ENCODE peak calls at places on chromosomes 12 and 14, in eight cellular contexts. C, O, Q, M, W, L, J and V are unnamed samples.

GRCh38 chr12:104411826-104412626 is 44.7 kb upstream of the CHST11 start:
- DNase-seq in Q (no peak), L (no peak), W (no peak), O (no peak), C (peak), J (no peak), M (peak), V (peak)

GRCh38 chr12:52081263-52081733 is 1.8 kb downstream of the SMIM41 start:
- DNase-seq in C (no peak), Q (no peak), W (peak), O (no peak), L (no peak), J (no peak), M (no peak), V (no peak)

GRCh38 chr12:121048442-121048841 is 9.4 kb upstream of the OASL start:
- DNase-seq in J (no peak), Q (no peak), M (no peak), C (no peak), O (no peak), W (no peak), L (no peak), V (no peak)

GRCh38 chr12:80293347-80293746 is 150.7 kb upstream of the PTPRQ start:
- DNase-seq in M (no peak), L (no peak), Q (no peak), O (no peak), J (no peak), W (no peak), C (no peak), V (no peak)

GRCh38 chr12:26273811-26274210 is 78.4 kb downstream of the SSPN start:
- DNase-seq in J (no peak), M (no peak), W (no peak), Q (no peak), C (no peak), O (peak), L (no peak), V (no peak)

GRCh38 chr12:46153267-46153872 is 115.5 kb downstream of the SLC38A1 start:
- DNase-seq in W (no peak), Q (no peak), O (no peak), J (no peak), C (no peak), M (peak), L (no peak), V (peak)

GRCh38 chr12:108616941-108617858 is 16.5 kb downstream of the SELPLG start:
- DNase-seq in C (no peak), L (peak), J (peak), O (peak), W (no peak), M (peak), Q (no peak), V (no peak)

GRCh38 chr14:36091096-36091495 is 85.4 kb downstream of the PTCSC3 start:
- DNase-seq in Q (no peak), C (peak), M (peak), W (no peak), L (no peak), O (no peak), J (peak), V (peak)

GRCh38 chr12:112606611-112607366 is 184.8 kb upstream of the RPH3A start:
- DNase-seq in M (no peak), J (no peak), Q (no peak), C (no peak), O (no peak), W (no peak), L (no peak), V (no peak)

GRCh38 chr14:105486974-105487448 is 325 bp downstream of the CRIP1 start:
- DNase-seq in W (peak), L (peak), J (no peak), M (no peak), C (peak), Q (no peak), O (peak), V (no peak)

GRCh38 chr14:92637228-92637627 is 111.2 kb downstream of the LGMN start:
- DNase-seq in Q (no peak), J (no peak), C (no peak), L (no peak), O (no peak), W (no peak), M (no peak), V (no peak)

GRCh38 chr12:88153959-88154358 is 11.9 kb downstream of the TMTC3 start:
- DNase-seq in J (no peak), W (no peak), C (no peak), L (no peak), M (peak), Q (no peak), O (no peak), V (peak)

GRCh38 chr12:62724285-62724684 is 210.7 kb downstream of the PPM1H start:
- DNase-seq in O (no peak), C (no peak), J (no peak), Q (no peak), L (no peak), W (no peak), M (no peak), V (no peak)

GRCh38 chr14:72638021-72638420 is 255.9 kb downstream of the DPF3 start:
- DNase-seq in J (no peak), M (peak), C (no peak), O (no peak), W (no peak), L (no peak), Q (no peak), V (peak)

GRCh38 chr14:56176530-56176929 is 58.3 kb downstream of the PELI2 start:
- DNase-seq in M (no peak), W (no peak), C (no peak), J (no peak), L (no peak), O (no peak), Q (no peak), V (no peak)

GRCh38 chr12:111304642-111305071 is 64.2 kb downstream of the PHETA1 start:
- DNase-seq in Q (no peak), W (no peak), L (peak), J (no peak), C (peak), O (no peak), M (no peak), V (no peak)

GRCh38 chr12:14071833-14072232 is 90.4 kb upstream of the GRIN2B start:
- DNase-seq in J (no peak), O (no peak), M (no peak), W (no peak), Q (no peak), C (no peak), L (no peak), V (no peak)

GRCh38 chr14:60647081-60647836 is 2.0 kb downstream of the SIX1 start:
- DNase-seq in C (peak), J (no peak), M (no peak), W (no peak), L (no peak), O (no peak), Q (no peak), V (peak)

GRCh38 chr14:60648934-60649814 is at the start of gene SIX1:
- DNase-seq in O (peak), L (no peak), M (peak), C (peak), J (peak), Q (no peak), W (peak), V (peak)

GRCh38 chr14:60646202-60646886 is 2.9 kb downstream of the SIX1 start:
- DNase-seq in M (no peak), J (no peak), W (no peak), C (no peak), L (no peak), Q (no peak), O (no peak), V (no peak)

GRCh38 chr14:60648169-60648933 is 926 bp downstream of the SIX1 start:
- DNase-seq in J (no peak), Q (no peak), L (no peak), W (no peak), M (no peak), C (peak), O (no peak), V (peak)

GRCh38 chr14:60647837-60648168 is 1.5 kb downstream of the SIX1 start:
- DNase-seq in L (no peak), M (no peak), Q (no peak), C (peak), O (no peak), J (no peak), W (no peak), V (no peak)
- H3K27ac ChIP-seq in L (no peak), M (peak), Q (no peak), C (no peak), O (no peak), J (no peak), W (no peak), V (peak)

DNA sequence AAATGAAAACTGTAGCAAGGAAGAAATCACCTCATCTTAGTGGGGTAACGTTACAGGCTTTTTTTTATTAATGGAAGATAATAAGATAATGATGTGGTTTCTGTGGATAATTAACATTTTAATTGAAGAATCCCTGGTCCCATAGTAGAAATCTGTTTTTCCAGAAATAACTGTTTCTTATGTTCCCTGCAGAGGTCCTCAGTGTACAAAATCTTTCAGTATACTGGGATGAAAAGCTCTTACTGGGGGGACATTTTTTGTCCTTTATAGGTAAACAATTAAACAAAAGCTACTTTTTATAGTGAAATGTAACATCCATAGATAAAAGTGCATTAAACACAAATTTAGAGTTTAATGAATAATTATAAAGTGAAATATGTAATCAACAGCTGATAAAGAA is 312.2 kb downstream of the ATXN7L3B start:
- DNase-seq in M (no peak), W (no peak), J (no peak), Q (no peak), O (no peak), L (no peak), C (no peak), V (no peak)
- TF ChIP-seq CTCF in M (no peak), W (no peak), J (no peak), Q (no peak), O (no peak), L (no peak), C (no peak), V (no peak)

GRCh38 chr12:116241157-116241772 is 36.2 kb downstream of the MED13L start:
- DNase-seq in M (no peak), C (no peak), L (no peak), W (no peak), O (no peak), J (no peak), Q (no peak), V (peak)
- H3K27ac ChIP-seq in M (no peak), C (no peak), L (no peak), W (no peak), O (no peak), J (no peak), Q (no peak), V (no peak)

GRCh38 chr14:50837271-50837670 is 6.3 kb upstream of the NIN start:
- DNase-seq in O (no peak), L (no peak), J (no peak), M (no peak), W (no peak), C (no peak), Q (no peak), V (no peak)
- TF ChIP-seq CTCF in O (no peak), L (no peak), J (no peak), M (no peak), W (no peak), C (no peak), Q (no peak), V (no peak)

GRCh38 chr14:62002636-62003035 is 240.4 kb downstream of the SNAPC1 start:
- DNase-seq in O (no peak), M (no peak), L (no peak), W (no peak), Q (no peak), J (no peak), C (no peak), V (peak)

GRCh38 chr14:62006116-62006737 is 244.0 kb downstream of the SNAPC1 start:
- DNase-seq in M (no peak), C (no peak), L (no peak), O (no peak), Q (no peak), W (no peak), J (no peak), V (no peak)

GRCh38 chr14:61997146-61997545 is 234.9 kb downstream of the SNAPC1 start:
- DNase-seq in W (no peak), L (no peak), Q (no peak), M (no peak), J (no peak), C (no peak), O (no peak), V (no peak)

GRCh38 chr14:62003701-62004100 is 241.5 kb downstream of the SNAPC1 start:
- DNase-seq in O (no peak), W (no peak), J (no peak), L (no peak), M (no peak), Q (no peak), C (no peak), V (no peak)

DNA sequence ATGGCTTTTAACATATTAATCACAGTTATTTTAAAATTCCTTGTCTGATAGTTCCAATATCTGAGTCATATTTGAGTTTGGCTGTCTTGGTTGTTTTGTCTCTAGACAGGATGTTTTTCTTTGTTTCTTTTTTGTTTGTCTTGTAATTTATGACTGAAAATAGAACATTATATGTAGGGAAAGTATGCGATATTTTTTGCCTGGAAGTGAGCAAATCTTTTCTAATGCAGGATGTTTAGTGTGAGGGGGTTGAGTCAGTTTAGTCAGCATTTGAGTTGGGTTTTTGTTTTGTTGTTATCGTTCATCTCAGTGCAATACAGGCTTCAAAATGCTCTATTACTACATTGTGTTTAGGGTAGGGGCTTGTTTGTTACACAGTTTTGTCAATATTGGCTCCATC is 239.8 kb downstream of the SNAPC1 start:
- DNase-seq in J (no peak), L (no peak), M (no peak), W (no peak), Q (no peak), C (no peak), O (no peak), V (no peak)
- H3K27ac ChIP-seq in J (no peak), L (no peak), M (peak), W (no peak), Q (no peak), C (no peak), O (no peak), V (no peak)

GRCh38 chr12:106585862-106586534 is 3.2 kb downstream of the RFX4 start:
- DNase-seq in C (no peak), L (no peak), J (no peak), O (no peak), Q (no peak), W (no peak), M (no peak), V (no peak)
- TF ChIP-seq CTCF in C (no peak), L (no peak), J (no peak), O (no peak), Q (no peak), W (no peak), M (no peak), V (no peak)

GRCh38 chr12:19165446-19165845 is 35.9 kb downstream of the PLEKHA5 start:
- DNase-seq in M (no peak), L (no peak), W (no peak), J (no peak), C (no peak), Q (no peak), O (no peak), V (peak)
- H3K27ac ChIP-seq in M (no peak), L (no peak), W (no peak), J (no peak), C (no peak), Q (no peak), O (peak), V (no peak)

GRCh38 chr12:101491325-101491724 is 16.2 kb downstream of the SPIC start:
- DNase-seq in M (no peak), O (no peak), J (no peak), Q (no peak), C (no peak), W (no peak), L (no peak), V (no peak)

GRCh38 chr12:101485015-101485414 is 9.9 kb downstream of the SPIC start:
- DNase-seq in W (no peak), J (no peak), Q (no peak), M (no peak), L (no peak), C (no peak), O (no peak), V (no peak)

DNA sequence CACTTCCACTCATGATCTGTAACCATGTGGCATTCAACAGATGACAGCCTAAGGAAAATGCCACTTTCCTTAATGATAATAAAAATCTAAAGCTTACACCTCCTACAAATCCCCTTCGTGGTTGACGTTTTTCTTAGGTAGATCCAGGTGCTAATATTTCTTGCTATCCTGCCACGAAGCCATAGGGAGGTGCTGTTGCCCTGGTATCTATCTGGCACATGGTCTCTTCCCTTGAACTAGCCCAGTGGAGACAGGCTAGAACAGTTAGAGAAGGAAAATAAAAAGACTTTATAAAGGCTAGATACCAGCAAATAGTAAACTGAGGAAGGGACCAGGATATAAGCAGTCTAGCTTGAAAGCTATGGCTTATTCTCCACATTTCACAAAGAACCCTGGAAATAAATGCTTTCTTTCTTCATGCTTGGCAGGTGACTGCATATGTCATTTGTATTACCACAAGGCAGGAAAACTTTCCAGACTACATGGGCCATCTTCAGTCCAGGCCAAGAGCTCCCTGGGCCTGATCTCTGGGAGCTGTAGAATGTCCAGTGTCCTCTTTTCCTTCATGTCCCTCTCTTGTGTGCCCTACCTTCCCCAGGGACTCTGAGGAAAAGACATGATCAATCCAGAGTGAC is 15.3 kb downstream of the SPIC start:
- DNase-seq in J (peak), O (no peak), C (peak), Q (no peak), W (no peak), L (no peak), M (no peak), V (peak)
- TF ChIP-seq CTCF in J (peak), O (peak), C (peak), Q (no peak), W (peak), L (no peak), M (no peak), V (peak)

GRCh38 chr14:22509036-22509709 is 79.9 kb downstream of the DAD1 start:
- DNase-seq in W (no peak), Q (no peak), J (no peak), C (no peak), O (no peak), L (no peak), M (no peak), V (no peak)
- H3K27ac ChIP-seq in W (no peak), Q (no peak), J (no peak), C (no peak), O (peak), L (peak), M (no peak), V (no peak)

DNA sequence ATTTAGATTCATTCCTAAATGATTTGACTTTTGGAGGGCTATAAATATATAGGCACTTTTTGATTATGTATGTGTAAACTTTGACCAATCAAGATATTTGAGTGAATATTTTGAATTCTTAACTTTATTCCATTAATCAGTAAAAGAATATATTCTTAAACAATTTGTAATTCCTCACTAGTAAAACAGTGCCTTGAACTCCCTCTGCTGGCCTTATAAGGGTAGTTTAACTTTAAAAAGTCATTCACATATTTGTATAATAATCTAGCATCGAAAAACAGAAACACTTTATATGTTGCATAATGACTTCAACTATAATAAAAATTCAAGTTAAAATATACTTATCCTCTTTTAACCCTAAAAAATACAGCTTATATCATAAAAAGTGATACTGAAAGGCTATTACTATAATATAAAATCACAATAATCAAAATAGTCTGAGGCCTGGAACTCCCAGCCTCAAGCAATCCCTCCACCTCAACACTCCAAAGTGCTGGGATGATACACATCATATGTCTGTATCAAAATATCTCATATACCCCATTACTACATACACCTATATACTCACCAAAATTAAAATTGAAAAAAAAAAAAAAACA is 31.2 kb downstream of the CCDC59 start:
- DNase-seq in M (peak), J (no peak), C (no peak), O (no peak), Q (no peak), L (no peak), W (no peak), V (peak)
- TF ChIP-seq CTCF in M (peak), J (no peak), C (peak), O (peak), Q (peak), L (peak), W (no peak), V (peak)